ENCODE peak calls at places on chromosomes 5 and 9, in four cellular contexts. One of them, this sample, is unnamed.

GRCh38 chr9:96417610-96418073 is 528 bp downstream of the ZNF367 start:
- DNase-seq in GM23248: peak; percentile 59
- DNase-seq in dorsolateral prefrontal cortex: no peak
- DNase-seq in stimulated activated CD8-positive, alpha-beta memory T cell treated with anti-CD3 and anti-CD28 coated beads, Interleukin-4, amount 100 ng/mL, for 48 hours: peak; percentile 52
- DNase-seq in this sample: no peak

GRCh38 chr5:124104344-124104743 is 592.4 kb downstream of the CSNK1G3 start:
- DNase-seq in GM23248: no peak
- DNase-seq in dorsolateral prefrontal cortex: no peak
- DNase-seq in stimulated activated CD8-positive, alpha-beta memory T cell treated with anti-CD3 and anti-CD28 coated beads, Interleukin-4, amount 100 ng/mL, for 48 hours: no peak
- DNase-seq in this sample: no peak

GRCh38 chr9:33468215-33468730 is 5.5 kb downstream of the NOL6 start:
- DNase-seq in GM23248: no peak
- DNase-seq in dorsolateral prefrontal cortex: peak; percentile 1
- DNase-seq in stimulated activated CD8-positive, alpha-beta memory T cell treated with anti-CD3 and anti-CD28 coated beads, Interleukin-4, amount 100 ng/mL, for 48 hours: no peak
- DNase-seq in this sample: no peak

GRCh38 chr9:80605129-80605528 is 1033.4 kb downstream of the TLE4 start:
- DNase-seq in GM23248: peak; percentile 18
- DNase-seq in dorsolateral prefrontal cortex: no peak
- DNase-seq in stimulated activated CD8-positive, alpha-beta memory T cell treated with anti-CD3 and anti-CD28 coated beads, Interleukin-4, amount 100 ng/mL, for 48 hours: no peak
- DNase-seq in this sample: no peak

GRCh38 chr9:27529316-27530278 is at the start of gene MOB3B:
- DNase-seq in GM23248: peak; percentile 74
- DNase-seq in dorsolateral prefrontal cortex: peak; percentile 91
- DNase-seq in stimulated activated CD8-positive, alpha-beta memory T cell treated with anti-CD3 and anti-CD28 coated beads, Interleukin-4, amount 100 ng/mL, for 48 hours: peak; percentile 87
- DNase-seq in this sample: peak; percentile 91

GRCh38 chr5:141704782-141705297 is 22.8 kb upstream of the ARAP3 start:
- DNase-seq in GM23248: no peak
- DNase-seq in dorsolateral prefrontal cortex: no peak
- DNase-seq in stimulated activated CD8-positive, alpha-beta memory T cell treated with anti-CD3 and anti-CD28 coated beads, Interleukin-4, amount 100 ng/mL, for 48 hours: no peak
- DNase-seq in this sample: no peak

GRCh38 chr5:148382961-148383360 is 797 bp upstream of the FBXO38 start:
- DNase-seq in GM23248: no peak
- DNase-seq in dorsolateral prefrontal cortex: no peak
- DNase-seq in stimulated activated CD8-positive, alpha-beta memory T cell treated with anti-CD3 and anti-CD28 coated beads, Interleukin-4, amount 100 ng/mL, for 48 hours: no peak
- DNase-seq in this sample: no peak

GRCh38 chr9:117796681-117797080 is 92.5 kb downstream of the TLR4 start:
- DNase-seq in GM23248: peak; percentile 78
- DNase-seq in dorsolateral prefrontal cortex: no peak
- DNase-seq in stimulated activated CD8-positive, alpha-beta memory T cell treated with anti-CD3 and anti-CD28 coated beads, Interleukin-4, amount 100 ng/mL, for 48 hours: no peak
- DNase-seq in this sample: no peak

GRCh38 chr5:172028167-172028566 is 21.7 kb upstream of the FBXW11 start:
- DNase-seq in GM23248: no peak
- DNase-seq in dorsolateral prefrontal cortex: no peak
- DNase-seq in stimulated activated CD8-positive, alpha-beta memory T cell treated with anti-CD3 and anti-CD28 coated beads, Interleukin-4, amount 100 ng/mL, for 48 hours: no peak
- DNase-seq in this sample: no peak

GRCh38 chr5:125177340-125177739 is 430.9 kb upstream of the ZNF608 start:
- DNase-seq in GM23248: no peak
- DNase-seq in dorsolateral prefrontal cortex: no peak
- DNase-seq in stimulated activated CD8-positive, alpha-beta memory T cell treated with anti-CD3 and anti-CD28 coated beads, Interleukin-4, amount 100 ng/mL, for 48 hours: no peak
- DNase-seq in this sample: no peak

GRCh38 chr5:74575741-74576538 is 64.6 kb downstream of the ENC1 start:
- DNase-seq in GM23248: peak; percentile 88
- DNase-seq in dorsolateral prefrontal cortex: no peak
- DNase-seq in stimulated activated CD8-positive, alpha-beta memory T cell treated with anti-CD3 and anti-CD28 coated beads, Interleukin-4, amount 100 ng/mL, for 48 hours: peak; percentile 47
- DNase-seq in this sample: peak; percentile 68

GRCh38 chr5:124103671-124104070 is 591.7 kb downstream of the CSNK1G3 start:
- DNase-seq in GM23248: peak; percentile 52
- DNase-seq in dorsolateral prefrontal cortex: no peak
- DNase-seq in stimulated activated CD8-positive, alpha-beta memory T cell treated with anti-CD3 and anti-CD28 coated beads, Interleukin-4, amount 100 ng/mL, for 48 hours: no peak
- DNase-seq in this sample: no peak

GRCh38 chr5:101543780-101544179 is 640.7 kb upstream of the ST8SIA4 start:
- DNase-seq in GM23248: peak; percentile 74
- DNase-seq in dorsolateral prefrontal cortex: no peak
- DNase-seq in stimulated activated CD8-positive, alpha-beta memory T cell treated with anti-CD3 and anti-CD28 coated beads, Interleukin-4, amount 100 ng/mL, for 48 hours: no peak
- DNase-seq in this sample: no peak

GRCh38 chr5:67305913-67306710 is 109.5 kb upstream of the CD180 start:
- DNase-seq in GM23248: peak; percentile 53
- DNase-seq in dorsolateral prefrontal cortex: no peak
- DNase-seq in stimulated activated CD8-positive, alpha-beta memory T cell treated with anti-CD3 and anti-CD28 coated beads, Interleukin-4, amount 100 ng/mL, for 48 hours: no peak
- DNase-seq in this sample: no peak

GRCh38 chr9:98064623-98065392 is 8.3 kb downstream of the NANS start:
- DNase-seq in GM23248: no peak
- DNase-seq in dorsolateral prefrontal cortex: no peak
- DNase-seq in stimulated activated CD8-positive, alpha-beta memory T cell treated with anti-CD3 and anti-CD28 coated beads, Interleukin-4, amount 100 ng/mL, for 48 hours: no peak
- DNase-seq in this sample: no peak

GRCh38 chr9:111630182-111631070 is 708 bp upstream of the DNAJC25 start:
- DNase-seq in GM23248: no peak
- DNase-seq in dorsolateral prefrontal cortex: peak; percentile 43
- DNase-seq in stimulated activated CD8-positive, alpha-beta memory T cell treated with anti-CD3 and anti-CD28 coated beads, Interleukin-4, amount 100 ng/mL, for 48 hours: no peak
- DNase-seq in this sample: no peak

GRCh38 chr5:172569862-172570558 is 71.1 kb upstream of the NEURL1B start:
- DNase-seq in GM23248: no peak
- DNase-seq in dorsolateral prefrontal cortex: no peak
- DNase-seq in stimulated activated CD8-positive, alpha-beta memory T cell treated with anti-CD3 and anti-CD28 coated beads, Interleukin-4, amount 100 ng/mL, for 48 hours: no peak
- DNase-seq in this sample: no peak

GRCh38 chr5:148469446-148470062 is 85.8 kb downstream of the FBXO38 start:
- DNase-seq in GM23248: peak; percentile 52
- DNase-seq in dorsolateral prefrontal cortex: peak; percentile 45
- DNase-seq in stimulated activated CD8-positive, alpha-beta memory T cell treated with anti-CD3 and anti-CD28 coated beads, Interleukin-4, amount 100 ng/mL, for 48 hours: no peak
- DNase-seq in this sample: no peak

GRCh38 chr9:129145841-129146292 is 32.2 kb downstream of the IER5L start:
- DNase-seq in GM23248: peak; percentile 79
- DNase-seq in dorsolateral prefrontal cortex: no peak
- DNase-seq in stimulated activated CD8-positive, alpha-beta memory T cell treated with anti-CD3 and anti-CD28 coated beads, Interleukin-4, amount 100 ng/mL, for 48 hours: no peak
- DNase-seq in this sample: no peak

GRCh38 chr5:111063709-111064322 is 7.7 kb upstream of the TSLP start:
- DNase-seq in GM23248: no peak
- DNase-seq in dorsolateral prefrontal cortex: no peak
- DNase-seq in stimulated activated CD8-positive, alpha-beta memory T cell treated with anti-CD3 and anti-CD28 coated beads, Interleukin-4, amount 100 ng/mL, for 48 hours: no peak
- DNase-seq in this sample: no peak

GRCh38 chr5:78649220-78649700 is 688 bp upstream of the LHFPL2 start:
- DNase-seq in GM23248: peak; percentile 45
- DNase-seq in dorsolateral prefrontal cortex: no peak
- DNase-seq in stimulated activated CD8-positive, alpha-beta memory T cell treated with anti-CD3 and anti-CD28 coated beads, Interleukin-4, amount 100 ng/mL, for 48 hours: no peak
- DNase-seq in this sample: no peak

GRCh38 chr5:757346-757930 is 27.1 kb downstream of the ZDHHC11B start:
- DNase-seq in GM23248: no peak
- DNase-seq in dorsolateral prefrontal cortex: no peak
- DNase-seq in stimulated activated CD8-positive, alpha-beta memory T cell treated with anti-CD3 and anti-CD28 coated beads, Interleukin-4, amount 100 ng/mL, for 48 hours: peak; percentile 25
- DNase-seq in this sample: peak; percentile 68

GRCh38 chr5:147515269-147515668 is 5.4 kb upstream of the DPYSL3 start:
- DNase-seq in GM23248: no peak
- DNase-seq in dorsolateral prefrontal cortex: no peak
- DNase-seq in stimulated activated CD8-positive, alpha-beta memory T cell treated with anti-CD3 and anti-CD28 coated beads, Interleukin-4, amount 100 ng/mL, for 48 hours: no peak
- DNase-seq in this sample: no peak

This sample was measured in activated effector memory CD4-positive, alpha-beta T cell treated with anti-CD3 and anti-CD28 coated beads, Interleukin-2, amount 50 U/mL, for 16 hours.